ENCODE peak calls at places on chromosomes 1 and 21, in seven cellular contexts. One of them, this sample, is unnamed.
A peak's percentile ranks its signal among the peaks of the same experiment; 100 is the strongest.

GRCh38 chr1:86441581-86441980 is 17.6 kb downstream of the CLCA2 start:
- DNase-seq in GM23338: no peak
- DNase-seq in MM.1S: peak; percentile 75
- DNase-seq in PC-3: no peak
- DNase-seq in HCT116: no peak
- DNase-seq in OCI-LY7: no peak
- DNase-seq in hepatocyte: no peak
- DNase-seq in this sample: no peak

GRCh38 chr1:54230507-54231339 is 30.8 kb downstream of the MRPL37 start:
- DNase-seq in GM23338: no peak
- DNase-seq in MM.1S: no peak
- DNase-seq in PC-3: no peak
- DNase-seq in HCT116: no peak
- DNase-seq in OCI-LY7: no peak
- DNase-seq in hepatocyte: no peak
- DNase-seq in this sample: no peak

GRCh38 chr1:37901191-37901892 is 42.0 kb upstream of the MTF1 start:
- DNase-seq in GM23338: no peak
- DNase-seq in MM.1S: no peak
- DNase-seq in PC-3: no peak
- DNase-seq in HCT116: no peak
- DNase-seq in OCI-LY7: peak; percentile 48
- DNase-seq in hepatocyte: no peak
- DNase-seq in this sample: no peak

GRCh38 chr1:208534604-208534907 is 290.4 kb upstream of the PLXNA2 start:
- DNase-seq in GM23338: no peak
- DNase-seq in MM.1S: no peak
- DNase-seq in PC-3: no peak
- DNase-seq in HCT116: no peak
- DNase-seq in OCI-LY7: no peak
- DNase-seq in hepatocyte: no peak
- DNase-seq in this sample: no peak

GRCh38 chr1:222329493-222330045 is 218.3 kb downstream of the HHIPL2 start:
- DNase-seq in GM23338: no peak
- DNase-seq in MM.1S: no peak
- DNase-seq in PC-3: peak; percentile 29
- DNase-seq in HCT116: peak; percentile 13
- DNase-seq in OCI-LY7: peak; percentile 0
- DNase-seq in hepatocyte: no peak
- DNase-seq in this sample: no peak

GRCh38 chr1:94055459-94056122 is 65.4 kb downstream of the ABCA4 start:
- DNase-seq in GM23338: no peak
- DNase-seq in MM.1S: no peak
- DNase-seq in PC-3: peak; percentile 78
- DNase-seq in HCT116: no peak
- DNase-seq in OCI-LY7: no peak
- DNase-seq in hepatocyte: no peak
- DNase-seq in this sample: no peak

GRCh38 chr1:204206121-204206520 is 7.7 kb downstream of the GOLT1A start:
- DNase-seq in GM23338: peak; percentile 24
- DNase-seq in MM.1S: no peak
- DNase-seq in PC-3: peak; percentile 46
- DNase-seq in HCT116: no peak
- DNase-seq in OCI-LY7: no peak
- DNase-seq in hepatocyte: no peak
- DNase-seq in this sample: no peak

GRCh38 chr1:164591858-164592257 is 32.9 kb downstream of the PBX1 start:
- DNase-seq in GM23338: peak; percentile 49
- DNase-seq in MM.1S: no peak
- DNase-seq in PC-3: peak; percentile 58
- DNase-seq in HCT116: no peak
- DNase-seq in OCI-LY7: no peak
- DNase-seq in hepatocyte: no peak
- DNase-seq in this sample: no peak

GRCh38 chr1:81679972-81680371 is 120.8 kb upstream of the ADGRL2 start:
- DNase-seq in GM23338: peak; percentile 4
- DNase-seq in MM.1S: no peak
- DNase-seq in PC-3: peak; percentile 28
- DNase-seq in HCT116: no peak
- DNase-seq in OCI-LY7: no peak
- DNase-seq in hepatocyte: peak; percentile 59
- DNase-seq in this sample: peak; percentile 82

GRCh38 chr1:81678779-81679178 is 122.0 kb upstream of the ADGRL2 start:
- DNase-seq in GM23338: no peak
- DNase-seq in MM.1S: no peak
- DNase-seq in PC-3: peak; percentile 90
- DNase-seq in HCT116: no peak
- DNase-seq in OCI-LY7: no peak
- DNase-seq in hepatocyte: no peak
- DNase-seq in this sample: no peak

GRCh38 chr1:81681104-81681503 is 119.6 kb upstream of the ADGRL2 start:
- DNase-seq in GM23338: peak; percentile 3
- DNase-seq in MM.1S: no peak
- DNase-seq in PC-3: no peak
- DNase-seq in HCT116: no peak
- DNase-seq in OCI-LY7: no peak
- DNase-seq in hepatocyte: no peak
- DNase-seq in this sample: no peak

GRCh38 chr1:81682490-81682889 is 118.2 kb upstream of the ADGRL2 start:
- DNase-seq in GM23338: peak; percentile 75
- DNase-seq in MM.1S: no peak
- DNase-seq in PC-3: peak; percentile 61
- DNase-seq in HCT116: no peak
- DNase-seq in OCI-LY7: no peak
- DNase-seq in hepatocyte: no peak
- DNase-seq in this sample: peak; percentile 42

GRCh38 chr1:81681570-81681969 is 119.2 kb upstream of the ADGRL2 start:
- DNase-seq in GM23338: peak; percentile 25
- DNase-seq in MM.1S: peak; percentile 50
- DNase-seq in PC-3: peak; percentile 87
- DNase-seq in HCT116: no peak
- DNase-seq in OCI-LY7: no peak
- DNase-seq in hepatocyte: no peak
- DNase-seq in this sample: no peak
- TF ChIP-seq EZH2phosphoT487 in GM23338: no peak
- TF ChIP-seq EZH2phosphoT487 in MM.1S: no peak
- TF ChIP-seq EZH2phosphoT487 in PC-3: no peak
- TF ChIP-seq EZH2phosphoT487 in HCT116: no peak
- TF ChIP-seq EZH2phosphoT487 in OCI-LY7: no peak
- TF ChIP-seq EZH2phosphoT487 in hepatocyte: no peak
- TF ChIP-seq EZH2phosphoT487 in this sample: no peak

GRCh38 chr1:31891280-31891679 is 46.9 kb downstream of the PTP4A2 start:
- DNase-seq in GM23338: no peak
- DNase-seq in MM.1S: no peak
- DNase-seq in PC-3: peak; percentile 25
- DNase-seq in HCT116: no peak
- DNase-seq in OCI-LY7: no peak
- DNase-seq in hepatocyte: no peak
- DNase-seq in this sample: no peak
- TF ChIP-seq EZH2phosphoT487 in GM23338: no peak
- TF ChIP-seq EZH2phosphoT487 in MM.1S: no peak
- TF ChIP-seq EZH2phosphoT487 in PC-3: no peak
- TF ChIP-seq EZH2phosphoT487 in HCT116: no peak
- TF ChIP-seq EZH2phosphoT487 in OCI-LY7: no peak
- TF ChIP-seq EZH2phosphoT487 in hepatocyte: no peak
- TF ChIP-seq EZH2phosphoT487 in this sample: no peak

GRCh38 chr1:169595764-169596711 is 9.8 kb upstream of the F5 start:
- DNase-seq in GM23338: peak; percentile 74
- DNase-seq in MM.1S: peak; percentile 42
- DNase-seq in PC-3: peak; percentile 67
- DNase-seq in HCT116: no peak
- DNase-seq in OCI-LY7: no peak
- DNase-seq in hepatocyte: peak; percentile 74
- DNase-seq in this sample: peak; percentile 60
- TF ChIP-seq EZH2phosphoT487 in GM23338: no peak
- TF ChIP-seq EZH2phosphoT487 in MM.1S: no peak
- TF ChIP-seq EZH2phosphoT487 in PC-3: no peak
- TF ChIP-seq EZH2phosphoT487 in HCT116: no peak
- TF ChIP-seq EZH2phosphoT487 in OCI-LY7: no peak
- TF ChIP-seq EZH2phosphoT487 in hepatocyte: no peak
- TF ChIP-seq EZH2phosphoT487 in this sample: no peak

GRCh38 chr21:45938453-45938755 is 43.2 kb upstream of the COL6A1 start:
- DNase-seq in GM23338: no peak
- DNase-seq in MM.1S: no peak
- DNase-seq in PC-3: no peak
- DNase-seq in HCT116: no peak
- DNase-seq in OCI-LY7: no peak
- DNase-seq in hepatocyte: no peak
- DNase-seq in this sample: no peak
- TF ChIP-seq EZH2phosphoT487 in GM23338: no peak
- TF ChIP-seq EZH2phosphoT487 in MM.1S: no peak
- TF ChIP-seq EZH2phosphoT487 in PC-3: no peak
- TF ChIP-seq EZH2phosphoT487 in HCT116: no peak
- TF ChIP-seq EZH2phosphoT487 in OCI-LY7: no peak
- TF ChIP-seq EZH2phosphoT487 in hepatocyte: no peak
- TF ChIP-seq EZH2phosphoT487 in this sample: no peak

GRCh38 chr21:38159355-38159754 is 97.4 kb upstream of the KCNJ15 start:
- DNase-seq in GM23338: peak; percentile 89
- DNase-seq in MM.1S: peak; percentile 87
- DNase-seq in PC-3: peak; percentile 77
- DNase-seq in HCT116: peak; percentile 28
- DNase-seq in OCI-LY7: peak; percentile 63
- DNase-seq in hepatocyte: peak; percentile 78
- DNase-seq in this sample: peak; percentile 76
- TF ChIP-seq EZH2phosphoT487 in GM23338: no peak
- TF ChIP-seq EZH2phosphoT487 in MM.1S: no peak
- TF ChIP-seq EZH2phosphoT487 in PC-3: no peak
- TF ChIP-seq EZH2phosphoT487 in HCT116: no peak
- TF ChIP-seq EZH2phosphoT487 in OCI-LY7: no peak
- TF ChIP-seq EZH2phosphoT487 in hepatocyte: no peak
- TF ChIP-seq EZH2phosphoT487 in this sample: no peak

GRCh38 chr1:99504287-99504686 is 141.6 kb upstream of the PALMD start:
- DNase-seq in GM23338: no peak
- DNase-seq in MM.1S: no peak
- DNase-seq in PC-3: no peak
- DNase-seq in HCT116: no peak
- DNase-seq in OCI-LY7: no peak
- DNase-seq in hepatocyte: peak; percentile 27
- DNase-seq in this sample: no peak
- TF ChIP-seq EZH2phosphoT487 in GM23338: no peak
- TF ChIP-seq EZH2phosphoT487 in MM.1S: no peak
- TF ChIP-seq EZH2phosphoT487 in PC-3: no peak
- TF ChIP-seq EZH2phosphoT487 in HCT116: no peak
- TF ChIP-seq EZH2phosphoT487 in OCI-LY7: no peak
- TF ChIP-seq EZH2phosphoT487 in hepatocyte: no peak
- TF ChIP-seq EZH2phosphoT487 in this sample: no peak

GRCh38 chr1:45332346-45332720 is 5.6 kb downstream of the HPDL start:
- DNase-seq in GM23338: no peak
- DNase-seq in MM.1S: no peak
- DNase-seq in PC-3: no peak
- DNase-seq in HCT116: no peak
- DNase-seq in OCI-LY7: no peak
- DNase-seq in hepatocyte: no peak
- DNase-seq in this sample: no peak

GRCh38 chr1:45334308-45335245 is 5.4 kb upstream of the TOE1 start:
- DNase-seq in GM23338: peak; percentile 59
- DNase-seq in MM.1S: no peak
- DNase-seq in PC-3: peak; percentile 39
- DNase-seq in HCT116: no peak
- DNase-seq in OCI-LY7: peak; percentile 44
- DNase-seq in hepatocyte: peak; percentile 46
- DNase-seq in this sample: peak; percentile 41

GRCh38 chr1:45328680-45329079 is 2.0 kb downstream of the HPDL start:
- DNase-seq in GM23338: peak; percentile 33
- DNase-seq in MM.1S: no peak
- DNase-seq in PC-3: no peak
- DNase-seq in HCT116: no peak
- DNase-seq in OCI-LY7: no peak
- DNase-seq in hepatocyte: no peak
- DNase-seq in this sample: no peak

GRCh38 chr1:45329445-45329844 is 2.8 kb downstream of the HPDL start:
- DNase-seq in GM23338: peak; percentile 72
- DNase-seq in MM.1S: no peak
- DNase-seq in PC-3: peak; percentile 56
- DNase-seq in HCT116: no peak
- DNase-seq in OCI-LY7: no peak
- DNase-seq in hepatocyte: no peak
- DNase-seq in this sample: peak; percentile 21

DNA sequence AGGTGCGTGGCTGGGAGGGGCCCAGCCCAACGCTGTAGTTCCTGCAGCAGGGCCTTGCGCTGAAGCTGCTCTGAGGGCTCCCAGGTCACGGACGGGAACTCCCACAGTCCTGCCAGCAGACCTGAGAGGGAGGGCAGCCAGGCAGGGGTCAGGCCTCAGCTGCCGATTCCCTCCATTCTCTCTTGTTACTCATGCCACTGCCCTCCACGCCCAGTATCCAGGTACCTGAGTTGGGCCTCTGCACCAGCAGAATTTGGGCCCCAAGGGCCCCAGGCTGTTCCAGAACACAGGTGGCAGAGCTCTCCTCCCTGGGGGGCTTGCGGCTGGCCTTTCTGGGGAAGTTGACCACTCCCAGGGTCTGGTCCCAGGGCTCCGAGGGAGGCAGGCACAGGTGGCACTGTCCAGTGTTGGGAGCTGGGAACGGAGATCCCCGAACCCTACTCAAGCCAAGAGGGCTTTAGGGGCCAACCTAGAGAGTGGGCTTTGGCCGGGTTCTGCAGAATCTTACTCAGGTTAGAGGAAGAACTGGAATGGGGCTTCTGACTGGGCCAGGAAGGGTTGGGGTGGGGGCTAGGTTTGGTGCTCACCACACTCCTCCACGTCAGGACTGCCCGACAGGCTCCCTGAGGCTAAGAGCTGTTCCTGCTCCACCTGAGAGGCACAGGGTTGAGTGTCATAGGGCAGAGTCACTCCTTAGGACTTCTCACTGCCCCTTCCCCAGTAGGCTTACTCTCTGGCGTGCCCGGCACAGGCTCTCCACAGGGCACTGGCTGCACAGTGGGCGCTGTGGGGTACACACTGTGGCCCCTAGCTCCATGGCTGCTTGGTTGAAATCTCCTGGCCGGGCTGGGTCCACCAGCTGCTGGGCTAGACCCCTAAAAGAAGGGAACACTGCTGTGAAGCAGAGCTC is 5.0 kb downstream of the HPDL start:
- DNase-seq in GM23338: no peak
- DNase-seq in MM.1S: no peak
- DNase-seq in PC-3: no peak
- DNase-seq in HCT116: no peak
- DNase-seq in OCI-LY7: no peak
- DNase-seq in hepatocyte: no peak
- DNase-seq in this sample: no peak
- TF ChIP-seq EZH2phosphoT487 in GM23338: no peak
- TF ChIP-seq EZH2phosphoT487 in MM.1S: no peak
- TF ChIP-seq EZH2phosphoT487 in PC-3: no peak
- TF ChIP-seq EZH2phosphoT487 in HCT116: no peak
- TF ChIP-seq EZH2phosphoT487 in OCI-LY7: no peak
- TF ChIP-seq EZH2phosphoT487 in hepatocyte: no peak
- TF ChIP-seq EZH2phosphoT487 in this sample: no peak